ENCODE peak calls at places on chromosome 1, in four cellular contexts. L is K562, H is H1, W is GM12878. J is an unnamed sample.

GRCh38 chr1:186838380-186839076 is 9.8 kb downstream of the PLA2G4A start:
- DNase-seq in H (no peak), L (no peak), W (no peak), J (no peak)

GRCh38 chr1:115530407-115530806 is 111.4 kb upstream of the VANGL1 start:
- DNase-seq in W (no peak), L (no peak), H (no peak), J (peak)

GRCh38 chr1:226798427-226799411 is 59.6 kb upstream of the ITPKB start:
- DNase-seq in W (peak), L (peak), H (no peak), J (no peak)

GRCh38 chr1:43565600-43566360 is 35.1 kb downstream of the PTPRF start:
- DNase-seq in H (peak), W (no peak), L (peak), J (peak)

GRCh38 chr1:78649628-78650027 is at the start of gene IFI44:
- DNase-seq in H (no peak), W (peak), L (no peak), J (peak)

GRCh38 chr1:44086722-44087474 is 31.7 kb upstream of the KLF17 start:
- DNase-seq in L (no peak), W (no peak), H (peak), J (no peak)

GRCh38 chr1:235888119-235888643 is 21.5 kb upstream of the LYST start:
- DNase-seq in H (no peak), L (no peak), W (peak), J (no peak)

GRCh38 chr1:3998086-3998485 is 98.0 kb upstream of the C1orf174 start:
- DNase-seq in H (no peak), L (no peak), W (no peak), J (no peak)

GRCh38 chr1:61056674-61057439 is 25.5 kb upstream of the NFIA start:
- DNase-seq in H (no peak), L (peak), W (no peak), J (peak)

GRCh38 chr1:160954158-160955104 is at the start of gene ITLN2:
- DNase-seq in L (peak), H (peak), W (peak), J (peak)

GRCh38 chr1:199735660-199736059 is 291.9 kb upstream of the NR5A2 start:
- DNase-seq in W (no peak), L (no peak), H (no peak), J (no peak)

GRCh38 chr1:228399531-228400236 is 7.0 kb downstream of the TRIM11 start:
- DNase-seq in W (no peak), L (no peak), H (no peak), J (no peak)

GRCh38 chr1:115647000-115647399 is 5.2 kb downstream of the VANGL1 start:
- DNase-seq in H (no peak), L (peak), W (no peak), J (peak)

GRCh38 chr1:115668579-115668978 is 26.8 kb downstream of the VANGL1 start:
- DNase-seq in W (no peak), L (no peak), H (no peak), J (peak)

GRCh38 chr1:105023719-105024118 is 1274.0 kb downstream of the AMY1C start:
- DNase-seq in L (no peak), W (no peak), H (no peak), J (no peak)

GRCh38 chr1:100538935-100539835 is 1.2 kb downstream of the GPR88 start:
- DNase-seq in W (no peak), H (peak), L (no peak), J (peak)

GRCh38 chr1:43359696-43360095 is 915 bp downstream of the CDC20 start:
- DNase-seq in L (no peak), H (no peak), W (no peak), J (no peak)

GRCh38 chr1:165851034-165851658 is 23.7 kb downstream of the UCK2 start:
- DNase-seq in L (no peak), H (no peak), W (no peak), J (peak)

GRCh38 chr1:203196371-203196770 is 9.9 kb upstream of the CHI3L1 start:
- DNase-seq in H (no peak), L (peak), W (no peak), J (peak)

GRCh38 chr1:24769656-24770651 is 24.7 kb downstream of the CLIC4 start:
- DNase-seq in H (peak), L (no peak), W (no peak), J (peak)

GRCh38 chr1:12450831-12451559 is 167.0 kb downstream of the DHRS3 start:
- DNase-seq in L (no peak), H (no peak), W (no peak), J (no peak)

GRCh38 chr1:53625766-53626520 is 113.0 kb downstream of the GLIS1 start:
- DNase-seq in W (no peak), H (peak), L (no peak), J (peak)

GRCh38 chr1:92315766-92316413 is 17.0 kb downstream of the RPAP2 start:
- DNase-seq in W (no peak), L (no peak), H (no peak), J (no peak)

GRCh38 chr1:107047602-107048001 is 8.9 kb upstream of the PRMT6 start:
- DNase-seq in L (no peak), W (no peak), H (no peak), J (no peak)

GRCh38 chr1:115255154-115255553 is 82.9 kb downstream of the NGF start:
- DNase-seq in L (no peak), H (no peak), W (no peak), J (no peak)

GRCh38 chr1:58162952-58163550 is 383.5 kb downstream of the OMA1 start:
- DNase-seq in L (peak), W (no peak), H (peak), J (peak)

GRCh38 chr1:108502138-108502537 is 52.0 kb downstream of the NBPF6 start:
- DNase-seq in L (no peak), H (no peak), W (no peak), J (no peak)

GRCh38 chr1:222334026-222334680 is 213.8 kb downstream of the HHIPL2 start:
- DNase-seq in H (no peak), L (no peak), W (no peak), J (peak)

GRCh38 chr1:89887270-89887669 is 66.4 kb downstream of the LRRC8D start:
- DNase-seq in L (no peak), W (no peak), H (no peak), J (peak)

GRCh38 chr1:147472953-147473734 is 68.2 kb upstream of the BCL9 start:
- DNase-seq in H (no peak), W (no peak), L (no peak), J (peak)

GRCh38 chr1:245483247-245483646 is 328.5 kb downstream of the KIF26B start:
- DNase-seq in H (no peak), L (no peak), W (no peak), J (no peak)

GRCh38 chr1:223670458-223671159 is 5.1 kb upstream of the CAPN8 start:
- DNase-seq in H (peak), W (no peak), L (peak), J (peak)

GRCh38 chr1:210244746-210245367 is 12.3 kb downstream of the SERTAD4 start:
- DNase-seq in W (no peak), H (no peak), L (no peak), J (no peak)
- TF ChIP-seq CHD1 in W (no peak), H (no peak), L (no peak), J (no peak)

DNA sequence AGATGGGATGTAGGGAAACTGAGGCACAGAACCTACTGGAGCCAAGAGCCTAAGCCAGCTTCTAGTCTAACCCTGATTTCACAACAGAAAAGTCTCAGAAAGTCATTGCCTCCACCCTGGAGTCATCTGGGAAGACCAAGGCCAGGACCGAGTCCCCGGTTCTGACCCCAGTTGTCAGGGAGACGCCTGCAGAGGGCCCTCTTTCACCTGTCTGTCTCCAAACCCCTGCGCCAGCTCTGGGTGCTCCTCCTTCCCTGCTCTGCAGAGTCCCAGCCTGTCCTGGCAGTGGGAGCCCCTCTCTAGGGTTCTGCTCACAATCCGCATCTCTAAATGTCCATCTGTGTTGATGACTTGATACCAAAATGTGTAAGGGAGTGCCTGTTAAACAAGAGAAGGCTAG is 149.7 kb downstream of the PGBD5 start:
- DNase-seq in W (no peak), H (peak), L (no peak), J (no peak)
- TF ChIP-seq CHD1 in W (no peak), H (no peak), L (no peak), J (no peak)

GRCh38 chr1:151512326-151512725 is 1.1 kb downstream of the CGN start:
- DNase-seq in H (no peak), W (no peak), L (no peak), J (no peak)
- TF ChIP-seq CHD1 in H (no peak), W (no peak), L (no peak), J (no peak)

DNA sequence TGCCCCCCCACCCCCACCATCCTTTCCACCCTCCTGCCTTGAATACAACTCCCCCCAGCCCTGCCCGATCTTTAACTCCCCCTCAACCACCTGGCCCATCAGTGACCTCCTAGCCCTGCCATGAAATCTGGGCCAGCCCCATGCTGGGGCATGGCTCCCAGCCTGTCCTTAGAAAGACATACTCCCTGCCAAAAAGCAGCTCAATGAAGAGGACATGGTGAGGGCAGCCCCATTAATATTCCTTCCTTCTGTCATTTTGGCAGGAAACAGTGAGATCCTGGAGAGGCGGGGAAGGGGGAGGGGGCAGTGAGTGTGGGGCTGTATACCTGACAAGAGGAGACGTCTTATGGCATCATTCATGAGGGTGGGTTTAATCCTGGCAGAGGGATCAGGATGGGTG is 66.8 kb upstream of the DISP3 start:
- DNase-seq in L (no peak), W (no peak), H (no peak), J (no peak)
- TF ChIP-seq CHD1 in L (no peak), W (no peak), H (no peak), J (no peak)

GRCh38 chr1:14827870-14828269 is 229.4 kb downstream of the KAZN start:
- DNase-seq in W (no peak), L (no peak), H (no peak), J (no peak)

GRCh38 chr1:14826731-14827326 is 228.3 kb downstream of the KAZN start:
- DNase-seq in L (no peak), W (no peak), H (no peak), J (no peak)

GRCh38 chr1:14825396-14825795 is 226.9 kb downstream of the KAZN start:
- DNase-seq in W (no peak), H (no peak), L (no peak), J (no peak)

GRCh38 chr1:14824314-14824915 is 225.9 kb downstream of the KAZN start:
- DNase-seq in W (no peak), L (no peak), H (no peak), J (no peak)

GRCh38 chr1:14826172-14826636 is 227.7 kb downstream of the KAZN start:
- DNase-seq in L (no peak), W (no peak), H (no peak), J (peak)
- TF ChIP-seq CHD1 in L (no peak), W (no peak), H (no peak), J (no peak)

GRCh38 chr1:156555715-156556114 is 16.6 kb downstream of the IQGAP3 start:
- DNase-seq in L (no peak), H (no peak), W (no peak), J (no peak)
- TF ChIP-seq CHD1 in L (no peak), H (no peak), W (no peak), J (no peak)